ENCODE peak calls at places on chromosomes 11 and 22, in eight cellular contexts. One of them, this sample, is unnamed.

GRCh38 chr22:38927033-38927789 is 30.2 kb upstream of the APOBEC3A start:
- DNase-seq in kidney epithelial cell: no peak
- DNase-seq in HL-60: peak
- DNase-seq in A549: peak
- DNase-seq in PC-9: peak
- DNase-seq in lung: peak
- DNase-seq in pancreas: peak
- DNase-seq in CD8-positive, alpha-beta memory T cell: no peak
- DNase-seq in this sample: peak

GRCh38 chr11:69183613-69184012 is 27.9 kb downstream of the SMIM38 start:
- DNase-seq in lung: no peak
- DNase-seq in A549: no peak
- DNase-seq in CD8-positive, alpha-beta memory T cell: no peak
- DNase-seq in HL-60: no peak
- DNase-seq in PC-9: no peak
- DNase-seq in pancreas: no peak
- DNase-seq in kidney epithelial cell: no peak
- DNase-seq in this sample: no peak

GRCh38 chr11:41459602-41460405 is at the start of gene LRRC4C:
- DNase-seq in HL-60: no peak
- DNase-seq in kidney epithelial cell: no peak
- DNase-seq in CD8-positive, alpha-beta memory T cell: no peak
- DNase-seq in lung: no peak
- DNase-seq in PC-9: no peak
- DNase-seq in pancreas: no peak
- DNase-seq in A549: no peak
- DNase-seq in this sample: no peak

GRCh38 chr11:2792376-2793250 is 92.8 kb upstream of the KCNQ1OT1 start:
- DNase-seq in kidney epithelial cell: no peak
- DNase-seq in pancreas: peak
- DNase-seq in CD8-positive, alpha-beta memory T cell: no peak
- DNase-seq in lung: no peak
- DNase-seq in HL-60: no peak
- DNase-seq in PC-9: peak
- DNase-seq in A549: no peak
- DNase-seq in this sample: peak

GRCh38 chr11:102114032-102114431 is 3.8 kb downstream of the YAP1 start:
- DNase-seq in CD8-positive, alpha-beta memory T cell: no peak
- DNase-seq in PC-9: no peak
- DNase-seq in kidney epithelial cell: no peak
- DNase-seq in pancreas: no peak
- DNase-seq in lung: no peak
- DNase-seq in HL-60: no peak
- DNase-seq in A549: peak
- DNase-seq in this sample: no peak

GRCh38 chr11:27618591-27618990 is 81.7 kb downstream of the BDNF start:
- DNase-seq in HL-60: no peak
- DNase-seq in PC-9: no peak
- DNase-seq in pancreas: no peak
- DNase-seq in CD8-positive, alpha-beta memory T cell: no peak
- DNase-seq in kidney epithelial cell: no peak
- DNase-seq in lung: no peak
- DNase-seq in A549: no peak
- DNase-seq in this sample: no peak

GRCh38 chr11:2772544-2773031 is 72.8 kb upstream of the KCNQ1OT1 start:
- DNase-seq in PC-9: peak
- DNase-seq in HL-60: peak
- DNase-seq in kidney epithelial cell: peak
- DNase-seq in pancreas: no peak
- DNase-seq in CD8-positive, alpha-beta memory T cell: no peak
- DNase-seq in A549: no peak
- DNase-seq in lung: no peak
- DNase-seq in this sample: peak

GRCh38 chr22:20009582-20010306 is 6.9 kb downstream of the ARVCF start:
- DNase-seq in PC-9: no peak
- DNase-seq in A549: no peak
- DNase-seq in HL-60: no peak
- DNase-seq in kidney epithelial cell: no peak
- DNase-seq in CD8-positive, alpha-beta memory T cell: no peak
- DNase-seq in lung: no peak
- DNase-seq in pancreas: no peak
- DNase-seq in this sample: no peak

GRCh38 chr11:72328366-72329224 is 84.6 kb upstream of the PHOX2A start:
- DNase-seq in PC-9: no peak
- DNase-seq in lung: no peak
- DNase-seq in pancreas: no peak
- DNase-seq in A549: peak
- DNase-seq in CD8-positive, alpha-beta memory T cell: no peak
- DNase-seq in kidney epithelial cell: no peak
- DNase-seq in HL-60: no peak
- DNase-seq in this sample: no peak

GRCh38 chr22:21587803-21588611 is 20.5 kb downstream of the UBE2L3 start:
- DNase-seq in HL-60: no peak
- DNase-seq in A549: no peak
- DNase-seq in lung: no peak
- DNase-seq in kidney epithelial cell: no peak
- DNase-seq in pancreas: no peak
- DNase-seq in CD8-positive, alpha-beta memory T cell: no peak
- DNase-seq in PC-9: no peak
- DNase-seq in this sample: no peak

GRCh38 chr22:44047891-44048301 is 23.8 kb downstream of the PARVB start:
- DNase-seq in A549: no peak
- DNase-seq in PC-9: no peak
- DNase-seq in HL-60: no peak
- DNase-seq in lung: no peak
- DNase-seq in pancreas: no peak
- DNase-seq in kidney epithelial cell: no peak
- DNase-seq in CD8-positive, alpha-beta memory T cell: no peak
- DNase-seq in this sample: no peak

GRCh38 chr11:82902086-82902485 is 550 bp downstream of the DDIAS start:
- DNase-seq in kidney epithelial cell: no peak
- DNase-seq in A549: no peak
- DNase-seq in CD8-positive, alpha-beta memory T cell: no peak
- DNase-seq in HL-60: peak
- DNase-seq in PC-9: no peak
- DNase-seq in pancreas: no peak
- DNase-seq in lung: no peak
- DNase-seq in this sample: no peak

GRCh38 chr22:43955883-43956286 is 643 bp downstream of the SAMM50 start:
- DNase-seq in PC-9: no peak
- DNase-seq in kidney epithelial cell: no peak
- DNase-seq in pancreas: no peak
- DNase-seq in lung: no peak
- DNase-seq in A549: no peak
- DNase-seq in CD8-positive, alpha-beta memory T cell: peak
- DNase-seq in HL-60: peak
- DNase-seq in this sample: no peak

GRCh38 chr11:113278925-113279324 is 35.5 kb upstream of the TTC12 start:
- DNase-seq in kidney epithelial cell: no peak
- DNase-seq in A549: no peak
- DNase-seq in CD8-positive, alpha-beta memory T cell: no peak
- DNase-seq in HL-60: no peak
- DNase-seq in lung: no peak
- DNase-seq in PC-9: no peak
- DNase-seq in pancreas: no peak
- DNase-seq in this sample: no peak

GRCh38 chr11:117039270-117039669 is 59.0 kb downstream of the SIK3 start:
- DNase-seq in pancreas: no peak
- DNase-seq in lung: no peak
- DNase-seq in HL-60: no peak
- DNase-seq in CD8-positive, alpha-beta memory T cell: no peak
- DNase-seq in PC-9: no peak
- DNase-seq in kidney epithelial cell: no peak
- DNase-seq in A549: no peak
- DNase-seq in this sample: no peak

GRCh38 chr11:122632178-122632824 is 23.2 kb upstream of the UBASH3B start:
- DNase-seq in HL-60: no peak
- DNase-seq in lung: no peak
- DNase-seq in kidney epithelial cell: no peak
- DNase-seq in A549: no peak
- DNase-seq in pancreas: no peak
- DNase-seq in PC-9: no peak
- DNase-seq in CD8-positive, alpha-beta memory T cell: no peak
- DNase-seq in this sample: no peak

GRCh38 chr11:31509017-31509411 is 408 bp downstream of the IMMP1L start:
- DNase-seq in kidney epithelial cell: no peak
- DNase-seq in HL-60: no peak
- DNase-seq in CD8-positive, alpha-beta memory T cell: no peak
- DNase-seq in PC-9: no peak
- DNase-seq in lung: no peak
- DNase-seq in pancreas: no peak
- DNase-seq in A549: no peak
- DNase-seq in this sample: no peak

GRCh38 chr11:12827929-12828812 is 153.9 kb downstream of the TEAD1 start:
- DNase-seq in pancreas: peak
- DNase-seq in lung: no peak
- DNase-seq in kidney epithelial cell: peak
- DNase-seq in A549: peak
- DNase-seq in CD8-positive, alpha-beta memory T cell: no peak
- DNase-seq in HL-60: no peak
- DNase-seq in PC-9: peak
- DNase-seq in this sample: no peak

DNA sequence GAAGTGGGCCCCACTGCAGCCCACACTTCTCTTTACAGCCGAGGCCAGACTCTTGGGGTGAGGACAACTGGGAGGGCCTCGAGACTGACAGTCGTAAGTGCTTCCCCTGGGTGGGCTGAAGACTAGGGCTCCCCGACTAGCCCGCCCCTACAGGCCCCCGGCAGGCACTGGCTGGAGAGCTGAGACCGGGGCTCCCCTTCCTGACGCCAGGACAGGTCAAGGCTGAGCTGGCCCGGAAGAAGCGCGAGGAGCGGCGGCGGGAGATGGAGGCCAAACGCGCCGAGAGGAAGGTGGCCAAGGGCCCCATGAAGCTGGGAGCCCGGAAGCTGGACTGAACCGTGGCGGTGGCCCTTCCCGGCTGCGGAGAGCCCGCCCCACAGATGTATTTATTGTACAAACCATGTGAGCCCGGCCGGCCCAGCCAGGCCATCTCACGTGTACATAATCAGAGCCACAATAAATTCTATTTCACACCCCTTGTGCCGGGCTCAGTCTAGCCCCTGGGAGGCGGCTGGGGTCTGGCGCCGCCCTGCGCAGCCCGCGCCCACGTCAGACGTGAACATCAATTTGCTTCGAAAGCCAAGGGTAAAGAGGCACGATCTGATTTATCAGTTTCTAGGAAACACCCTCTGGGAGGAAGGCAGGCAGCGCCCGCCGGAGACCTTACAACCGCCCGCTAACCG is 13.5 kb downstream of the SCYL1 start:
- DNase-seq in A549: no peak
- DNase-seq in CD8-positive, alpha-beta memory T cell: no peak
- DNase-seq in pancreas: peak
- DNase-seq in PC-9: no peak
- DNase-seq in HL-60: no peak
- DNase-seq in lung: no peak
- DNase-seq in kidney epithelial cell: no peak
- DNase-seq in this sample: peak
- H3K4me3 ChIP-seq in A549: no peak
- H3K4me3 ChIP-seq in CD8-positive, alpha-beta memory T cell: no peak
- H3K4me3 ChIP-seq in pancreas: no peak
- H3K4me3 ChIP-seq in PC-9: no peak
- H3K4me3 ChIP-seq in HL-60: no peak
- H3K4me3 ChIP-seq in lung: no peak
- H3K4me3 ChIP-seq in kidney epithelial cell: no peak
- H3K4me3 ChIP-seq in this sample: no peak

GRCh38 chr22:48153726-48154125 is 1391.3 kb downstream of the TBC1D22A start:
- DNase-seq in kidney epithelial cell: no peak
- DNase-seq in lung: no peak
- DNase-seq in A549: no peak
- DNase-seq in pancreas: no peak
- DNase-seq in PC-9: no peak
- DNase-seq in CD8-positive, alpha-beta memory T cell: no peak
- DNase-seq in HL-60: no peak
- DNase-seq in this sample: no peak

GRCh38 chr22:48152916-48153315 is 1390.5 kb downstream of the TBC1D22A start:
- DNase-seq in kidney epithelial cell: no peak
- DNase-seq in HL-60: no peak
- DNase-seq in PC-9: no peak
- DNase-seq in A549: no peak
- DNase-seq in lung: no peak
- DNase-seq in CD8-positive, alpha-beta memory T cell: no peak
- DNase-seq in pancreas: no peak
- DNase-seq in this sample: no peak

GRCh38 chr22:48152154-48152775 is 1389.8 kb downstream of the TBC1D22A start:
- DNase-seq in CD8-positive, alpha-beta memory T cell: no peak
- DNase-seq in HL-60: no peak
- DNase-seq in lung: no peak
- DNase-seq in pancreas: no peak
- DNase-seq in kidney epithelial cell: no peak
- DNase-seq in PC-9: no peak
- DNase-seq in A549: no peak
- DNase-seq in this sample: no peak

GRCh38 chr22:48154169-48154942 is 1391.9 kb downstream of the TBC1D22A start:
- DNase-seq in lung: no peak
- DNase-seq in kidney epithelial cell: no peak
- DNase-seq in PC-9: no peak
- DNase-seq in A549: no peak
- DNase-seq in pancreas: no peak
- DNase-seq in HL-60: no peak
- DNase-seq in CD8-positive, alpha-beta memory T cell: no peak
- DNase-seq in this sample: no peak

GRCh38 chr22:48151641-48152040 is 1389.2 kb downstream of the TBC1D22A start:
- DNase-seq in HL-60: no peak
- DNase-seq in PC-9: no peak
- DNase-seq in lung: no peak
- DNase-seq in pancreas: no peak
- DNase-seq in kidney epithelial cell: no peak
- DNase-seq in CD8-positive, alpha-beta memory T cell: no peak
- DNase-seq in A549: no peak
- DNase-seq in this sample: peak
- H3K4me3 ChIP-seq in HL-60: no peak
- H3K4me3 ChIP-seq in PC-9: no peak
- H3K4me3 ChIP-seq in lung: no peak
- H3K4me3 ChIP-seq in pancreas: no peak
- H3K4me3 ChIP-seq in kidney epithelial cell: no peak
- H3K4me3 ChIP-seq in CD8-positive, alpha-beta memory T cell: no peak
- H3K4me3 ChIP-seq in A549: no peak
- H3K4me3 ChIP-seq in this sample: no peak

GRCh38 chr11:115345840-115346239 is 158.4 kb downstream of the CADM1 start:
- DNase-seq in lung: no peak
- DNase-seq in kidney epithelial cell: no peak
- DNase-seq in CD8-positive, alpha-beta memory T cell: no peak
- DNase-seq in PC-9: no peak
- DNase-seq in HL-60: no peak
- DNase-seq in pancreas: no peak
- DNase-seq in A549: no peak
- DNase-seq in this sample: no peak
- H3K4me3 ChIP-seq in lung: no peak
- H3K4me3 ChIP-seq in kidney epithelial cell: no peak
- H3K4me3 ChIP-seq in CD8-positive, alpha-beta memory T cell: no peak
- H3K4me3 ChIP-seq in PC-9: no peak
- H3K4me3 ChIP-seq in HL-60: no peak
- H3K4me3 ChIP-seq in pancreas: no peak
- H3K4me3 ChIP-seq in A549: no peak
- H3K4me3 ChIP-seq in this sample: no peak

DNA sequence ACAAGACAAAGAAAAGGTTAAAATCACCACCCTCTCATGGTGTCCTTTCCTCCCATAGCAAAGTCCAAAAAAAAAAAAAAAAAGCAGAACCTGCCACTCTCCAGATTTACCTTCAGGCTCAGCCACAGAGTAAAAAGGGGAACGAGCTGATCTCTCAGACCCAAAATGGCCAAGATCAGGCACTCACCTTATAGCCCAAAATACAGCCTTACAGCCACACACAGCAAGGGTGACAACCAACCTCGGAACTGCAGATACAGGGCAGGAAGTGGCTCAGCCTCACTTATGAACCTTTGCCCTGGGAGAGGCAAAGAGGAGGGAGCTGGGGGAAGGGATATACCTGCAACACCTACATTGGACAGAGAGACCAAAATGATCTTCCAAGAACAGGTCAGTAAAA is 4.5 kb downstream of the FHIP1B start:
- DNase-seq in pancreas: no peak
- DNase-seq in A549: no peak
- DNase-seq in kidney epithelial cell: no peak
- DNase-seq in CD8-positive, alpha-beta memory T cell: peak
- DNase-seq in lung: no peak
- DNase-seq in HL-60: peak
- DNase-seq in PC-9: no peak
- DNase-seq in this sample: no peak
- H3K4me3 ChIP-seq in pancreas: no peak
- H3K4me3 ChIP-seq in A549: no peak
- H3K4me3 ChIP-seq in kidney epithelial cell: no peak
- H3K4me3 ChIP-seq in CD8-positive, alpha-beta memory T cell: no peak
- H3K4me3 ChIP-seq in lung: no peak
- H3K4me3 ChIP-seq in HL-60: no peak
- H3K4me3 ChIP-seq in PC-9: no peak
- H3K4me3 ChIP-seq in this sample: no peak

This sample was measured in SJSA1.